ENCODE peak calls at places on chromosomes 6 and 20, in seven cellular contexts. Z is GM13977, J is sigmoid colon, V is dorsolateral prefrontal cortex, M is fibroblast of pulmonary artery, Q is cardiac fibroblast, F is A549. X is an unnamed sample.

GRCh38 chr20:48377940-48378339 is 449.9 kb downstream of the PREX1 start:
- DNase-seq in Q (no peak), F (no peak), V (no peak), J (no peak), Z (no peak), M (no peak), X (no peak)

GRCh38 chr6:79543886-79544285 is 6.7 kb upstream of the LCA5 start:
- DNase-seq in M (no peak), Z (no peak), F (no peak), J (no peak), Q (no peak), V (no peak), X (no peak)

GRCh38 chr6:44428682-44429081 is 41.2 kb downstream of the CDC5L start:
- DNase-seq in V (no peak), J (no peak), M (no peak), Z (no peak), F (no peak), Q (no peak), X (no peak)

GRCh38 chr20:25465398-25465797 is 57.9 kb downstream of the GINS1 start:
- DNase-seq in Q (no peak), F (no peak), Z (no peak), V (no peak), J (peak; percentile 49), M (no peak), X (no peak)

GRCh38 chr6:39934060-39934757 is at the start of gene MOCS1:
- DNase-seq in Z (no peak), F (peak; percentile 28), M (peak; percentile 71), J (peak; percentile 92), V (peak; percentile 92), Q (peak; percentile 84), X (no peak)

GRCh38 chr6:110538416-110539060 is 62.1 kb upstream of the SLC22A16 start:
- DNase-seq in Z (no peak), F (no peak), V (no peak), Q (no peak), J (no peak), M (peak; percentile 23), X (no peak)

GRCh38 chr20:32205502-32206382 is 1.8 kb downstream of the PLAGL2 start:
- DNase-seq in F (no peak), V (no peak), Z (peak; percentile 64), M (peak; percentile 48), Q (no peak), J (no peak), X (no peak)

GRCh38 chr6:45569210-45569945 is 191.6 kb upstream of the SUPT3H start:
- DNase-seq in V (no peak), Z (no peak), Q (no peak), M (no peak), J (no peak), F (no peak), X (no peak)

GRCh38 chr6:144590540-144590939 is 305.4 kb downstream of the UTRN start:
- DNase-seq in J (no peak), F (no peak), M (no peak), V (no peak), Q (no peak), Z (no peak), X (no peak)

GRCh38 chr6:140784573-140784972 is 1348.2 kb upstream of the GJE1 start:
- DNase-seq in F (no peak), V (no peak), M (peak; percentile 39), J (no peak), Q (no peak), Z (no peak), X (no peak)

GRCh38 chr6:69915346-69915745 is 49.0 kb downstream of the COL19A1 start:
- DNase-seq in V (no peak), Q (no peak), F (no peak), Z (no peak), J (no peak), M (peak; percentile 12), X (no peak)

GRCh38 chr6:69913361-69913760 is 47.0 kb downstream of the COL19A1 start:
- DNase-seq in Q (no peak), Z (no peak), M (no peak), V (no peak), J (no peak), F (no peak), X (no peak)

GRCh38 chr6:69917834-69918233 is 51.5 kb downstream of the COL19A1 start:
- DNase-seq in F (no peak), Q (peak; percentile 17), Z (no peak), V (no peak), J (no peak), M (peak; percentile 54), X (no peak)

GRCh38 chr6:69918766-69919165 is 52.4 kb downstream of the COL19A1 start:
- DNase-seq in M (no peak), J (no peak), F (no peak), V (no peak), Q (no peak), Z (no peak), X (no peak)

DNA sequence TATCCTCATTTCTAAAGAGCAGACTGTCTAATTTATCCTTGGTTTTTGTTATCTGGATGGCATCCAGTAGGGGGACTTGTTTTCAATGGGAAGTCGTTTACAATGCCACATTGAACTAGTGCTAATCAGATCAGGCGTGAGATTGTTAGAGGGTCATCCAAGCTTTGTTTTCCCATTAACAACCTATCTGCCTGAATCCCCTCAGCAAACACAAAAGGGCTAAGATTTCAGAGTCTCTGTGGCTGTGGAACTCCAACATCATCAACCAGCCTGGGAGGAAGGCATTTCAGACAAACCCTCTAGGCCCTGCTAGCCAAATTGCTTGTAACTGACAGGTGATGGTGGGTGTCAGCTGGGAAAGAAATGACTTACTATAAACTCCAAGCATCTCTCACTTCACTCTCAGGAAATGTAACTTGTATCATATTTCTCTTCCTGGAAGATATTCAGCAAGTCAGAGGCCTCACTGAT is 47.7 kb downstream of the COL19A1 start:
- DNase-seq in J (no peak), M (no peak), F (no peak), V (no peak), Z (no peak), Q (no peak), X (no peak)
- TF ChIP-seq CTCF in J (no peak), M (no peak), F (no peak), V (no peak), Z (no peak), Q (no peak), X (no peak)

GRCh38 chr20:56978475-56978874 is 288.0 kb downstream of the BMP7 start:
- DNase-seq in Q (no peak), V (no peak), M (no peak), Z (no peak), J (no peak), F (no peak), X (no peak)

GRCh38 chr20:56975838-56976237 is 290.6 kb downstream of the BMP7 start:
- DNase-seq in J (no peak), V (no peak), Z (no peak), F (no peak), Q (no peak), M (no peak), X (no peak)

GRCh38 chr20:56979125-56979524 is 287.3 kb downstream of the BMP7 start:
- DNase-seq in Q (no peak), M (no peak), J (no peak), Z (no peak), F (no peak), V (no peak), X (no peak)

GRCh38 chr20:56974499-56975250 is 291.8 kb downstream of the BMP7 start:
- DNase-seq in J (no peak), F (peak; percentile 64), Z (peak; percentile 41), Q (peak; percentile 59), M (peak; percentile 57), V (no peak), X (no peak)
- TF ChIP-seq CTCF in J (peak; percentile 50), F (peak; percentile 88), Z (peak; percentile 58), Q (no peak), M (peak; percentile 73), V (peak; percentile 41), X (no peak)

DNA sequence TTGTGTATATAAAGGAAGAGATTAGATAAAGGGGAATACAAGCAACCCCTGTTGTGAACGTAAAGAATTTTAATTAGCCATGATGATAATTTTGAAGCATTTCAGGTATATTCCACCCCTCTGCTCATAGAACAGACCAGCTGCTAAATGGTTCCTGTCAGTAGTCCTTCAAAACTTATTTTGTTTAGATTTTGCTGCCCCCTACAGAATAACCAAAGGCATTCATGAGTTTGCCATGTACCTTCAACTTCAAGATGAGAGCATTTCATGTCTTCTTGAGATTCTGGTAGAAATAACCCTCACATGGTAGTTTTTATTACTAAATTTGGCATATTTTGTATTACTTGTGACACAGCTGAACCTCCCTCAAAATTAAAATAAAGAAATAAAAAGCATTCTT is 1586.7 kb downstream of the HACE1 start:
- DNase-seq in V (no peak), Q (peak; percentile 0), J (no peak), M (peak; percentile 1), Z (peak; percentile 5), F (no peak), X (no peak)
- TF ChIP-seq CTCF in V (peak; percentile 32), Q (no peak), J (no peak), M (peak; percentile 15), Z (peak; percentile 48), F (no peak), X (no peak)

GRCh38 chr6:76701610-76702009 is 629.1 kb upstream of the IMPG1 start:
- DNase-seq in Z (no peak), Q (peak; percentile 48), M (peak; percentile 4), J (no peak), F (no peak), V (no peak), X (no peak)
- TF ChIP-seq CTCF in Z (no peak), Q (no peak), M (peak; percentile 14), J (no peak), F (no peak), V (no peak), X (no peak)

DNA sequence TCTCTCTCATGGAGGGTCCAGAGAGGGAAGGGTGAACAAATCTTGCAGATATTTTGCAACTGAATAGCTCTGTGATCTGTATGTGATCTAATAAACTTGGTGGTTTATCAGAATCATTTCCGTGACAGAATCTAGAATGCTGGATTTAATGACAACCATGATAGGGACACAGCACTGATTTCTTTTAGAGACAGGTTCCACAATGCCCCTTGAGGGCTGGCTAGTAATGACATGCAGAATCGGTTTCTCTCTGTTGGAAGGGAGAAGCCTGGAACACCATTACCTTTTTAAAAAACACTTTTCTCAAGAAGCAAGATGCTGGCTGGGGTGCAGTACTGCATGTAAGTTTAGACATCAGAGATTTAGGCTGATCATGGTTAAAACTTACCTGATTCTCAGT is 313.4 kb downstream of the CDH26 start:
- DNase-seq in V (no peak), F (peak; percentile 15), J (no peak), Z (no peak), M (no peak), Q (no peak), X (no peak)
- TF ChIP-seq CTCF in V (no peak), F (no peak), J (no peak), Z (no peak), M (peak; percentile 4), Q (peak; percentile 34), X (no peak)

GRCh38 chr6:56430629-56431600 is 183.5 kb upstream of the COL21A1 start:
- DNase-seq in M (no peak), Z (no peak), J (no peak), F (no peak), V (no peak), Q (no peak), X (no peak)
- TF ChIP-seq CTCF in M (no peak), Z (no peak), J (no peak), F (no peak), V (no peak), Q (no peak), X (no peak)

GRCh38 chr6:26420607-26421235 is 18.6 kb downstream of the BTN3A1 start:
- DNase-seq in V (no peak), J (no peak), F (peak; percentile 26), M (peak; percentile 51), Q (peak; percentile 46), Z (no peak), X (no peak)
- TF ChIP-seq CTCF in V (peak; percentile 29), J (no peak), F (peak; percentile 34), M (peak; percentile 45), Q (peak; percentile 56), Z (peak; percentile 62), X (no peak)

GRCh38 chr6:89008299-89008698 is 44.9 kb upstream of the RNGTT start:
- DNase-seq in F (no peak), Z (no peak), J (no peak), Q (no peak), V (no peak), M (no peak), X (no peak)
- TF ChIP-seq CTCF in F (no peak), Z (no peak), J (no peak), Q (no peak), V (no peak), M (no peak), X (no peak)